ENCODE peak calls at places on chromosomes 7 and 10, in five cellular contexts. One of them, this sample, is unnamed.
A peak's percentile ranks its signal among the peaks of the same experiment; 100 is the strongest.

GRCh38 chr10:82277591-82277990 is 402.6 kb downstream of the NRG3 start:
- DNase-seq in stomach: no peak
- DNase-seq in heart right ventricle: no peak
- DNase-seq in heart left ventricle: no peak
- DNase-seq in brain microvascular endothelial cell: no peak
- DNase-seq in this sample: no peak

GRCh38 chr10:89369142-89370105 is 8.4 kb upstream of the IFIT1B start:
- DNase-seq in heart right ventricle: no peak
- DNase-seq in stomach: no peak
- DNase-seq in brain microvascular endothelial cell: peak; percentile 48
- DNase-seq in heart left ventricle: no peak
- DNase-seq in this sample: peak; percentile 34

GRCh38 chr7:151729521-151729921 is 147.4 kb downstream of the PRKAG2 start:
- DNase-seq in stomach: no peak
- DNase-seq in brain microvascular endothelial cell: no peak
- DNase-seq in heart right ventricle: no peak
- DNase-seq in heart left ventricle: no peak
- DNase-seq in this sample: no peak

GRCh38 chr7:98303176-98303865 is 21.8 kb downstream of the BRI3 start:
- DNase-seq in heart left ventricle: no peak
- DNase-seq in brain microvascular endothelial cell: no peak
- DNase-seq in stomach: no peak
- DNase-seq in heart right ventricle: no peak
- DNase-seq in this sample: no peak

GRCh38 chr7:154953006-154953684 is 49.8 kb downstream of the PAXIP1 start:
- DNase-seq in heart right ventricle: peak; percentile 29
- DNase-seq in heart left ventricle: peak; percentile 44
- DNase-seq in brain microvascular endothelial cell: peak; percentile 12
- DNase-seq in stomach: peak; percentile 71
- DNase-seq in this sample: peak; percentile 41

GRCh38 chr10:12699258-12699700 is 302.2 kb downstream of the CCDC3 start:
- DNase-seq in heart left ventricle: no peak
- DNase-seq in heart right ventricle: peak; percentile 13
- DNase-seq in stomach: no peak
- DNase-seq in brain microvascular endothelial cell: no peak
- DNase-seq in this sample: peak; percentile 65

GRCh38 chr7:31466036-31466435 is 47.9 kb upstream of the ITPRID1 start:
- DNase-seq in stomach: no peak
- DNase-seq in brain microvascular endothelial cell: no peak
- DNase-seq in heart left ventricle: no peak
- DNase-seq in heart right ventricle: no peak
- DNase-seq in this sample: peak; percentile 52

GRCh38 chr10:98208925-98209324 is 59.1 kb downstream of the LOXL4 start:
- DNase-seq in stomach: no peak
- DNase-seq in heart right ventricle: no peak
- DNase-seq in brain microvascular endothelial cell: peak; percentile 38
- DNase-seq in heart left ventricle: no peak
- DNase-seq in this sample: no peak

GRCh38 chr10:45374451-45375052 is 536 bp downstream of the ALOX5 start:
- DNase-seq in heart left ventricle: peak; percentile 33
- DNase-seq in heart right ventricle: no peak
- DNase-seq in stomach: no peak
- DNase-seq in brain microvascular endothelial cell: no peak
- DNase-seq in this sample: peak; percentile 38

GRCh38 chr10:79377557-79378382 is 30.5 kb downstream of the PPIF start:
- DNase-seq in heart left ventricle: no peak
- DNase-seq in heart right ventricle: no peak
- DNase-seq in stomach: no peak
- DNase-seq in brain microvascular endothelial cell: no peak
- DNase-seq in this sample: no peak

GRCh38 chr7:387132-388022 is 97.4 kb downstream of the FOXL3 start:
- DNase-seq in heart left ventricle: peak; percentile 12
- DNase-seq in brain microvascular endothelial cell: no peak
- DNase-seq in heart right ventricle: no peak
- DNase-seq in stomach: peak; percentile 17
- DNase-seq in this sample: no peak

GRCh38 chr10:114103286-114103685 is 59.6 kb downstream of the ADRB1 start:
- DNase-seq in heart left ventricle: no peak
- DNase-seq in heart right ventricle: no peak
- DNase-seq in stomach: no peak
- DNase-seq in brain microvascular endothelial cell: peak; percentile 42
- DNase-seq in this sample: peak; percentile 72

GRCh38 chr7:94848531-94848930 is 58.9 kb upstream of the PPP1R9A start:
- DNase-seq in heart left ventricle: no peak
- DNase-seq in heart right ventricle: no peak
- DNase-seq in stomach: no peak
- DNase-seq in brain microvascular endothelial cell: peak; percentile 11
- DNase-seq in this sample: no peak

GRCh38 chr10:119872860-119873671 is 423 bp upstream of the MCMBP start:
- DNase-seq in brain microvascular endothelial cell: peak; percentile 61
- DNase-seq in stomach: peak; percentile 89
- DNase-seq in heart right ventricle: peak; percentile 90
- DNase-seq in heart left ventricle: peak; percentile 92
- DNase-seq in this sample: peak; percentile 66

GRCh38 chr7:76326646-76327233 is 24.3 kb downstream of the HSPB1 start:
- DNase-seq in heart right ventricle: no peak
- DNase-seq in brain microvascular endothelial cell: peak; percentile 72
- DNase-seq in stomach: no peak
- DNase-seq in heart left ventricle: no peak
- DNase-seq in this sample: peak; percentile 28

GRCh38 chr7:74364061-74364460 is 74.9 kb downstream of the CLIP2 start:
- DNase-seq in brain microvascular endothelial cell: no peak
- DNase-seq in heart left ventricle: no peak
- DNase-seq in heart right ventricle: no peak
- DNase-seq in stomach: no peak
- DNase-seq in this sample: no peak

GRCh38 chr7:134691820-134692705 is 45.4 kb downstream of the BPGM start:
- DNase-seq in brain microvascular endothelial cell: peak; percentile 68
- DNase-seq in heart right ventricle: no peak
- DNase-seq in heart left ventricle: no peak
- DNase-seq in stomach: no peak
- DNase-seq in this sample: peak; percentile 33

GRCh38 chr7:8443871-8444756 is 10.7 kb downstream of the NXPH1 start:
- DNase-seq in stomach: no peak
- DNase-seq in brain microvascular endothelial cell: no peak
- DNase-seq in heart right ventricle: no peak
- DNase-seq in heart left ventricle: no peak
- DNase-seq in this sample: peak; percentile 0

GRCh38 chr10:112778579-112778978 is 171.5 kb upstream of the TCF7L2 start:
- DNase-seq in heart left ventricle: no peak
- DNase-seq in heart right ventricle: no peak
- DNase-seq in brain microvascular endothelial cell: no peak
- DNase-seq in stomach: no peak
- DNase-seq in this sample: peak; percentile 14

GRCh38 chr10:6746782-6747181 is 166.7 kb upstream of the PRKCQ start:
- DNase-seq in heart left ventricle: no peak
- DNase-seq in stomach: no peak
- DNase-seq in brain microvascular endothelial cell: no peak
- DNase-seq in heart right ventricle: no peak
- DNase-seq in this sample: no peak

GRCh38 chr7:156845379-156846101 is 47.4 kb downstream of the LMBR1 start:
- DNase-seq in brain microvascular endothelial cell: no peak
- DNase-seq in stomach: no peak
- DNase-seq in heart left ventricle: no peak
- DNase-seq in heart right ventricle: no peak
- DNase-seq in this sample: no peak

GRCh38 chr10:114571316-114571999 is 86.6 kb downstream of the ABLIM1 start:
- DNase-seq in brain microvascular endothelial cell: no peak
- DNase-seq in heart right ventricle: no peak
- DNase-seq in stomach: no peak
- DNase-seq in heart left ventricle: no peak
- DNase-seq in this sample: no peak

GRCh38 chr7:10483671-10484070 is 490.0 kb upstream of the PHF14 start:
- DNase-seq in heart right ventricle: no peak
- DNase-seq in heart left ventricle: no peak
- DNase-seq in brain microvascular endothelial cell: no peak
- DNase-seq in stomach: no peak
- DNase-seq in this sample: peak; percentile 20

GRCh38 chr7:99002146-99002826 is 124.0 kb downstream of the TRRAP start:
- DNase-seq in heart left ventricle: no peak
- DNase-seq in stomach: no peak
- DNase-seq in heart right ventricle: no peak
- DNase-seq in brain microvascular endothelial cell: no peak
- DNase-seq in this sample: no peak

GRCh38 chr10:114681542-114681941 is 23.5 kb upstream of the ABLIM1 start:
- DNase-seq in heart left ventricle: peak; percentile 51
- DNase-seq in stomach: no peak
- DNase-seq in heart right ventricle: peak; percentile 33
- DNase-seq in brain microvascular endothelial cell: peak; percentile 51
- DNase-seq in this sample: peak; percentile 68

GRCh38 chr10:22573820-22574569 is 140.4 kb downstream of the PIP4K2A start:
- DNase-seq in stomach: no peak
- DNase-seq in heart left ventricle: no peak
- DNase-seq in brain microvascular endothelial cell: no peak
- DNase-seq in heart right ventricle: peak; percentile 20
- DNase-seq in this sample: peak; percentile 11

GRCh38 chr7:130095812-130096211 is 25.5 kb downstream of the KLHDC10 start:
- DNase-seq in stomach: no peak
- DNase-seq in brain microvascular endothelial cell: no peak
- DNase-seq in heart left ventricle: no peak
- DNase-seq in heart right ventricle: no peak
- DNase-seq in this sample: peak; percentile 53

GRCh38 chr10:106078796-106079576 is 1085.5 kb downstream of the SORCS1 start:
- DNase-seq in heart right ventricle: no peak
- DNase-seq in stomach: no peak
- DNase-seq in heart left ventricle: no peak
- DNase-seq in brain microvascular endothelial cell: peak; percentile 35
- DNase-seq in this sample: peak; percentile 38

GRCh38 chr7:43612599-43613589 is 30.0 kb downstream of the STK17A start:
- DNase-seq in heart right ventricle: no peak
- DNase-seq in stomach: no peak
- DNase-seq in brain microvascular endothelial cell: peak; percentile 22
- DNase-seq in heart left ventricle: no peak
- DNase-seq in this sample: no peak

GRCh38 chr10:89966211-89966610 is 264.8 kb downstream of the KIF20B start:
- DNase-seq in brain microvascular endothelial cell: no peak
- DNase-seq in heart right ventricle: no peak
- DNase-seq in stomach: no peak
- DNase-seq in heart left ventricle: no peak
- DNase-seq in this sample: no peak

GRCh38 chr10:29993319-29993876 is 66.0 kb downstream of the JCAD start:
- DNase-seq in heart left ventricle: no peak
- DNase-seq in stomach: no peak
- DNase-seq in heart right ventricle: no peak
- DNase-seq in brain microvascular endothelial cell: no peak
- DNase-seq in this sample: no peak

GRCh38 chr10:75910032-75910431 is 478.6 kb downstream of the LRMDA start:
- DNase-seq in heart left ventricle: no peak
- DNase-seq in heart right ventricle: no peak
- DNase-seq in stomach: no peak
- DNase-seq in brain microvascular endothelial cell: peak; percentile 6
- DNase-seq in this sample: peak; percentile 44

GRCh38 chr7:122743211-122743610 is 40.5 kb upstream of the RNF148 start:
- DNase-seq in brain microvascular endothelial cell: no peak
- DNase-seq in heart right ventricle: no peak
- DNase-seq in stomach: no peak
- DNase-seq in heart left ventricle: no peak
- DNase-seq in this sample: no peak

GRCh38 chr10:381805-382204 is 246.6 kb downstream of the ZMYND11 start:
- DNase-seq in brain microvascular endothelial cell: no peak
- DNase-seq in heart left ventricle: no peak
- DNase-seq in heart right ventricle: no peak
- DNase-seq in stomach: no peak
- DNase-seq in this sample: no peak

GRCh38 chr10:48804740-48805182 is 120.1 kb downstream of the WDFY4 start:
- DNase-seq in brain microvascular endothelial cell: no peak
- DNase-seq in heart right ventricle: no peak
- DNase-seq in heart left ventricle: no peak
- DNase-seq in stomach: no peak
- DNase-seq in this sample: no peak

GRCh38 chr7:64639267-64640001 is 26.5 kb upstream of the ZNF107 start:
- DNase-seq in heart right ventricle: no peak
- DNase-seq in stomach: no peak
- DNase-seq in brain microvascular endothelial cell: no peak
- DNase-seq in heart left ventricle: no peak
- DNase-seq in this sample: peak; percentile 61

GRCh38 chr10:1360581-1361164 is 304.5 kb downstream of the WDR37 start:
- DNase-seq in heart right ventricle: no peak
- DNase-seq in heart left ventricle: no peak
- DNase-seq in stomach: no peak
- DNase-seq in brain microvascular endothelial cell: peak; percentile 5
- DNase-seq in this sample: no peak

GRCh38 chr10:133267829-133268228 is 8.8 kb downstream of the ADAM8 start:
- DNase-seq in stomach: no peak
- DNase-seq in heart right ventricle: no peak
- DNase-seq in heart left ventricle: no peak
- DNase-seq in brain microvascular endothelial cell: no peak
- DNase-seq in this sample: no peak
- TF ChIP-seq CTCF in stomach: no peak
- TF ChIP-seq CTCF in heart right ventricle: no peak
- TF ChIP-seq CTCF in heart left ventricle: no peak
- TF ChIP-seq CTCF in brain microvascular endothelial cell: no peak
- TF ChIP-seq CTCF in this sample: no peak

GRCh38 chr7:34662058-34662457 is 4.0 kb downstream of the NPSR1 start:
- DNase-seq in heart left ventricle: no peak
- DNase-seq in stomach: no peak
- DNase-seq in heart right ventricle: no peak
- DNase-seq in brain microvascular endothelial cell: no peak
- DNase-seq in this sample: no peak
- H3K4me3 ChIP-seq in heart left ventricle: no peak overlapping the region
- H3K4me3 ChIP-seq in stomach: no peak overlapping the region
- H3K4me3 ChIP-seq in heart right ventricle: no peak overlapping the region
- H3K4me3 ChIP-seq in brain microvascular endothelial cell: no peak overlapping the region
- H3K4me3 ChIP-seq in this sample: no peak overlapping the region

GRCh38 chr10:9339702-9340101 is 1285.2 kb downstream of the GATA3 start:
- DNase-seq in heart right ventricle: no peak
- DNase-seq in stomach: no peak
- DNase-seq in brain microvascular endothelial cell: no peak
- DNase-seq in heart left ventricle: no peak
- DNase-seq in this sample: no peak

GRCh38 chr10:9331583-9332008 is 1277.1 kb downstream of the GATA3 start:
- DNase-seq in heart left ventricle: no peak
- DNase-seq in stomach: no peak
- DNase-seq in brain microvascular endothelial cell: peak; percentile 5
- DNase-seq in heart right ventricle: no peak
- DNase-seq in this sample: peak; percentile 58

DNA sequence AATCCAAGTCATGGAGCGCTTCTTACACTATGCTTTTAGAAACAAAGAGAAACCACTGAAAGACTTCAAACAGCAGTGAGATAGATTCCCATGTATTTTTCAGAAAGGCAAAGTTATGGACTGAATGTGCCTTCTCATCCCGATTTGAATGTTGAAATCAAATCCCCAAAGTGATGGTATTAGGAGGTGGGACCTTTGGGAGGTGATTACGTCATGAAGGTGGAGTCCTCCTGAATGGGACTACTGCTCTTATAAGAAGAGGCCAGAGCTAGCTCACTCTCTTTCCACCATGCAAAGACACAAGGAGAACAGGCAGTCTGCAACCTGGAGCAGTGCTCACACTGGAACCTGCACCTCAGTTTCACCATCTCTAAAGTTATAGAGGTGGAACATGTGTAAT is 1279.8 kb downstream of the GATA3 start:
- DNase-seq in stomach: no peak
- DNase-seq in heart right ventricle: no peak
- DNase-seq in brain microvascular endothelial cell: no peak
- DNase-seq in heart left ventricle: no peak
- DNase-seq in this sample: no peak
- H3K27me3 ChIP-seq in stomach: no peaks in the 10 kb centered on the region
- H3K27me3 ChIP-seq in heart right ventricle: no peaks in the 10 kb centered on the region
- H3K27me3 ChIP-seq in brain microvascular endothelial cell: no peaks in the 10 kb centered on the region
- H3K27me3 ChIP-seq in heart left ventricle: no peaks in the 10 kb centered on the region
- H3K27me3 ChIP-seq in this sample: no peaks in the 10 kb centered on the region

GRCh38 chr7:18357691-18358090 is 137.9 kb upstream of the HDAC9 start:
- DNase-seq in stomach: no peak
- DNase-seq in heart right ventricle: no peak
- DNase-seq in brain microvascular endothelial cell: no peak
- DNase-seq in heart left ventricle: no peak
- DNase-seq in this sample: peak; percentile 14
- TF ChIP-seq CTCF in stomach: no peak
- TF ChIP-seq CTCF in heart right ventricle: no peak
- TF ChIP-seq CTCF in brain microvascular endothelial cell: peak; percentile 46
- TF ChIP-seq CTCF in heart left ventricle: no peak
- TF ChIP-seq CTCF in this sample: peak; percentile 25

This sample was measured in bronchial epithelial cell.